ENCODE peak calls at places on chromosomes 7 and 10, in six cellular contexts. C is Daoy; D is fibroblast of lung; N is stimulated activated CD4-positive, alpha-beta T cell treated with anti-CD3 and anti-CD28 coated beads, Interleukin-12 subunit alpha, Interleukin-12 subunit beta, amount 100 ng/mL, for 48 hours; L is NCI-H1092; H is stimulated activated CD8-positive, alpha-beta memory T cell treated with anti-CD3 and anti-CD28 coated beads, Interleukin-12 subunit alpha, Interleukin-12 subunit beta, amount 100 ng/mL, for 1 hour. K is an unnamed sample.

GRCh38 chr7:55245271-55245723 is 119.8 kb upstream of the LANCL2 start:
- DNase-seq in L (no peak), H (no peak), C (peak; percentile 75), N (no peak), D (peak; percentile 75), K (no peak)

GRCh38 chr10:8069108-8069507 is 14.6 kb downstream of the GATA3 start:
- DNase-seq in C (no peak), H (no peak), N (no peak), D (no peak), L (no peak), K (no peak)

GRCh38 chr10:112677689-112678088 is 230.7 kb downstream of the VTI1A start:
- DNase-seq in C (no peak), D (no peak), L (no peak), N (no peak), H (no peak), K (no peak)

GRCh38 chr10:42953684-42954674 is 122.9 kb upstream of the RET start:
- DNase-seq in H (no peak), C (no peak), D (no peak), N (no peak), L (no peak), K (no peak)

GRCh38 chr10:14468726-14469125 is 138.0 kb upstream of the FRMD4A start:
- DNase-seq in D (no peak), N (no peak), L (no peak), C (no peak), H (no peak), K (no peak)

GRCh38 chr10:74290703-74291102 is 139.7 kb downstream of the ADK start:
- DNase-seq in D (peak; percentile 83), H (no peak), L (no peak), N (no peak), C (no peak), K (no peak)

GRCh38 chr10:60032723-60033122 is 126.4 kb upstream of the CCDC6 start:
- DNase-seq in C (peak; percentile 39), L (peak; percentile 13), N (peak; percentile 60), H (no peak), D (peak; percentile 62), K (no peak)

GRCh38 chr7:127940365-127941160 is 90.7 kb downstream of the LRRC4 start:
- DNase-seq in H (no peak), N (no peak), L (no peak), D (no peak), C (no peak), K (no peak)

GRCh38 chr7:117212969-117213877 is 109.6 kb downstream of the WNT2 start:
- DNase-seq in C (peak; percentile 78), D (peak; percentile 71), L (peak; percentile 68), N (peak; percentile 53), H (peak; percentile 20), K (no peak)

GRCh38 chr7:135193615-135194081 is 17.7 kb downstream of the WDR91 start:
- DNase-seq in D (peak; percentile 97), N (no peak), L (no peak), C (peak; percentile 63), H (no peak), K (no peak)

GRCh38 chr10:118913825-118914224 is 115.7 kb upstream of the NANOS1 start:
- DNase-seq in L (no peak), D (no peak), N (no peak), H (no peak), C (no peak), K (no peak)

GRCh38 chr10:17143055-17143690 is 13.6 kb upstream of the CUBN start:
- DNase-seq in N (no peak), H (no peak), C (no peak), D (no peak), L (no peak), K (no peak)

GRCh38 chr10:104041891-104042535 is 43.7 kb downstream of the COL17A1 start:
- DNase-seq in C (no peak), H (no peak), N (no peak), D (no peak), L (no peak), K (no peak)

GRCh38 chr7:43487731-43488073 is 95.2 kb upstream of the STK17A start:
- DNase-seq in N (no peak), D (no peak), L (no peak), H (no peak), C (no peak), K (no peak)

GRCh38 chr7:116542618-116543017 is 17.8 kb downstream of the CAV1 start:
- DNase-seq in L (no peak), C (peak; percentile 42), N (no peak), H (no peak), D (peak; percentile 42), K (no peak)

GRCh38 chr7:101912711-101913110 is 95.3 kb downstream of the CUX1 start:
- DNase-seq in L (no peak), H (no peak), N (no peak), D (no peak), C (no peak), K (no peak)

GRCh38 chr7:32279500-32279899 is 209.3 kb upstream of the PDE1C start:
- DNase-seq in H (no peak), D (no peak), L (no peak), N (no peak), C (no peak), K (no peak)

GRCh38 chr10:8137726-8138125 is 83.2 kb downstream of the GATA3 start:
- DNase-seq in C (no peak), N (no peak), L (no peak), D (no peak), H (no peak), K (no peak)

GRCh38 chr7:94389381-94389780 is 5.3 kb upstream of the COL1A2 start:
- DNase-seq in L (no peak), C (no peak), D (no peak), N (no peak), H (no peak), K (no peak)

GRCh38 chr10:90579602-90580242 is 278.1 kb downstream of the HTR7 start:
- DNase-seq in H (no peak), C (peak; percentile 91), N (no peak), D (peak; percentile 60), L (no peak), K (no peak)

GRCh38 chr10:57657164-57657765 is 610.4 kb downstream of the IPMK start:
- DNase-seq in H (no peak), C (peak; percentile 1), N (peak; percentile 11), D (peak; percentile 56), L (peak; percentile 28), K (no peak)

GRCh38 chr10:118840071-118840775 is 85.5 kb upstream of the CACUL1 start:
- DNase-seq in L (no peak), N (peak; percentile 53), D (no peak), H (no peak), C (peak; percentile 52), K (no peak)

GRCh38 chr10:85175635-85176034 is 847.2 kb downstream of the CCSER2 start:
- DNase-seq in C (no peak), H (no peak), D (no peak), N (no peak), L (no peak), K (no peak)

GRCh38 chr7:44279286-44279685 is 46.1 kb downstream of the CAMK2B start:
- DNase-seq in C (no peak), L (no peak), H (no peak), N (no peak), D (no peak), K (no peak)

GRCh38 chr10:52434734-52435133 is 120.7 kb downstream of the DKK1 start:
- DNase-seq in C (no peak), D (no peak), L (no peak), N (no peak), H (no peak), K (no peak)

GRCh38 chr7:99195867-99196266 is 12.0 kb downstream of the KPNA7 start:
- DNase-seq in N (no peak), L (no peak), D (no peak), C (no peak), H (no peak), K (no peak)

GRCh38 chr7:156897673-156898072 is 4.7 kb upstream of the LMBR1 start:
- DNase-seq in D (no peak), H (no peak), N (no peak), L (no peak), C (peak; percentile 45), K (no peak)

GRCh38 chr7:45037876-45038275 is 37.9 kb downstream of the CCM2 start:
- DNase-seq in C (no peak), H (no peak), L (no peak), D (no peak), N (no peak), K (no peak)

GRCh38 chr7:143410523-143411004 is 1.9 kb upstream of the EPHA1 start:
- DNase-seq in N (no peak), H (no peak), D (peak; percentile 72), C (no peak), L (no peak), K (no peak)

GRCh38 chr7:76223286-76223972 is 21.7 kb downstream of the SRRM3 start:
- DNase-seq in L (no peak), D (no peak), C (no peak), N (no peak), H (no peak), K (no peak)

GRCh38 chr7:972670-973309 is 2.6 kb downstream of the COX19 start:
- DNase-seq in N (no peak), D (no peak), C (no peak), L (no peak), H (no peak), K (no peak)

GRCh38 chr10:104824378-104825006 is 183.4 kb downstream of the SORCS3 start:
- DNase-seq in C (no peak), D (peak; percentile 15), H (no peak), N (peak; percentile 6), L (no peak), K (no peak)

K was measured in activated T-cell treated with anti-CD3 and anti-CD28 coated beads for 1 hour.